ENCODE peak calls at places on chromosomes 11 and 22, in seven cellular contexts. W is mesendoderm, J is neuronal stem cell, F is IMR-90, T is H9, E is H1, K is trophoblast cell. A is an unnamed sample.

GRCh38 chr11:88357323-88358039 is 19.9 kb upstream of the CTSC start:
- DNase-seq in W (no peak), J (no peak), F (peak), T (no peak), E (no peak), K (peak), A (peak)

GRCh38 chr11:62752994-62753735 is 795 bp downstream of the ZBTB3 start:
- DNase-seq in W (no peak), J (no peak), F (no peak), T (no peak), E (no peak), K (peak), A (no peak)

GRCh38 chr22:27086728-27087450 is 429.5 kb downstream of the MIAT start:
- DNase-seq in W (no peak), J (no peak), F (no peak), T (no peak), E (no peak), K (no peak), A (no peak)

GRCh38 chr22:28341001-28341400 is 338.6 kb downstream of the TTC28 start:
- DNase-seq in W (no peak), J (no peak), F (peak), T (no peak), E (no peak), K (no peak), A (no peak)

GRCh38 chr11:11545285-11546275 is 76.2 kb downstream of the GALNT18 start:
- DNase-seq in W (peak), J (no peak), F (no peak), T (peak), E (no peak), K (no peak), A (no peak)

GRCh38 chr22:45212306-45212709 is 28.4 kb downstream of the KIAA0930 start:
- DNase-seq in W (peak), J (no peak), F (peak), T (no peak), E (no peak), K (peak), A (peak)

GRCh38 chr11:119441898-119442243 is 18.9 kb upstream of the THY1 start:
- DNase-seq in W (peak), J (no peak), F (no peak), T (no peak), E (no peak), K (no peak), A (no peak)

GRCh38 chr11:118530683-118531596 is at the start of gene TMEM25:
- DNase-seq in W (peak), J (peak), F (peak), T (peak), E (no peak), K (peak), A (peak)

GRCh38 chr11:66178871-66179270 is 89.6 kb upstream of the RAB1B start:
- DNase-seq in W (no peak), J (no peak), F (no peak), T (no peak), E (no peak), K (no peak), A (no peak)

GRCh38 chr11:15818132-15818842 is 538.1 kb downstream of the SOX6 start:
- DNase-seq in W (no peak), J (no peak), F (no peak), T (no peak), E (no peak), K (no peak), A (no peak)

GRCh38 chr11:2507945-2508749 is 63.3 kb downstream of the KCNQ1 start:
- DNase-seq in W (no peak), J (no peak), F (no peak), T (peak), E (no peak), K (no peak), A (no peak)

GRCh38 chr11:42524534-42525227 is 787.1 kb upstream of the API5 start:
- DNase-seq in W (peak), J (peak), F (no peak), T (peak), E (peak), K (peak), A (peak)

GRCh38 chr22:43228330-43228729 is 41.4 kb upstream of the TTLL12 start:
- DNase-seq in W (peak), J (no peak), F (peak), T (peak), E (peak), K (no peak), A (peak)

GRCh38 chr22:23196165-23196564 is 15.9 kb downstream of the BCR start:
- DNase-seq in W (no peak), J (no peak), F (no peak), T (no peak), E (no peak), K (no peak), A (no peak)

GRCh38 chr22:43789452-43789851 is 22.7 kb downstream of the EFCAB6 start:
- DNase-seq in W (no peak), J (no peak), F (peak), T (no peak), E (no peak), K (peak), A (peak)

GRCh38 chr11:27933992-27934829 is 173.7 kb downstream of the KIF18A start:
- DNase-seq in W (peak), J (no peak), F (peak), T (peak), E (peak), K (no peak), A (peak)

GRCh38 chr11:119148855-119149370 is at the start of gene ABCG4:
- DNase-seq in W (peak), J (peak), F (no peak), T (peak), E (no peak), K (peak), A (no peak)

GRCh38 chr22:19806213-19807160 is 45.9 kb downstream of the TBX1 start:
- DNase-seq in W (no peak), J (no peak), F (no peak), T (no peak), E (no peak), K (peak), A (no peak)

GRCh38 chr11:45892856-45893255 is 7.4 kb downstream of the MAPK8IP1 start:
- DNase-seq in W (no peak), J (no peak), F (no peak), T (no peak), E (no peak), K (no peak), A (no peak)

GRCh38 chr22:17272511-17272991 is 53.3 kb upstream of the ADA2 start:
- DNase-seq in W (peak), J (no peak), F (no peak), T (peak), E (no peak), K (no peak), A (no peak)

GRCh38 chr11:57116654-57117053 is 65.1 kb upstream of the LRRC55 start:
- DNase-seq in W (peak), J (no peak), F (peak), T (peak), E (peak), K (peak), A (peak)

GRCh38 chr11:123216249-123216648 is 21.2 kb upstream of the CLMP start:
- DNase-seq in W (peak), J (no peak), F (no peak), T (peak), E (no peak), K (peak), A (no peak)

GRCh38 chr11:10113852-10114251 is 180.2 kb downstream of the SBF2 start:
- DNase-seq in W (no peak), J (no peak), F (no peak), T (no peak), E (no peak), K (no peak), A (no peak)

GRCh38 chr11:10108901-10109665 is 184.9 kb downstream of the SBF2 start:
- DNase-seq in W (no peak), J (no peak), F (peak), T (no peak), E (no peak), K (no peak), A (no peak)

GRCh38 chr11:10107522-10107921 is 186.5 kb downstream of the SBF2 start:
- DNase-seq in W (no peak), J (no peak), F (no peak), T (no peak), E (no peak), K (no peak), A (no peak)

GRCh38 chr11:10114593-10115404 is 179.2 kb downstream of the SBF2 start:
- DNase-seq in W (no peak), J (no peak), F (no peak), T (no peak), E (no peak), K (no peak), A (peak)

GRCh38 chr11:10109836-10110235 is 184.2 kb downstream of the SBF2 start:
- DNase-seq in W (no peak), J (no peak), F (peak), T (no peak), E (no peak), K (peak), A (peak)
- H3K18ac ChIP-seq in W (no peak), J (no peak), F (no peak), T (no peak), E (no peak), K (no peak), A (no peak)

GRCh38 chr22:25066861-25067435 is 114.4 kb downstream of the KIAA1671 start:
- DNase-seq in W (no peak), J (no peak), F (no peak), T (no peak), E (no peak), K (no peak), A (no peak)

GRCh38 chr22:25069758-25070461 is 117.4 kb downstream of the KIAA1671 start:
- DNase-seq in W (no peak), J (no peak), F (no peak), T (no peak), E (no peak), K (peak), A (peak)

GRCh38 chr22:25068701-25069100 is 116.2 kb downstream of the KIAA1671 start:
- DNase-seq in W (no peak), J (no peak), F (no peak), T (no peak), E (no peak), K (no peak), A (no peak)

GRCh38 chr22:25069426-25069757 is 116.9 kb downstream of the KIAA1671 start:
- DNase-seq in W (no peak), J (no peak), F (no peak), T (no peak), E (no peak), K (no peak), A (no peak)

DNA sequence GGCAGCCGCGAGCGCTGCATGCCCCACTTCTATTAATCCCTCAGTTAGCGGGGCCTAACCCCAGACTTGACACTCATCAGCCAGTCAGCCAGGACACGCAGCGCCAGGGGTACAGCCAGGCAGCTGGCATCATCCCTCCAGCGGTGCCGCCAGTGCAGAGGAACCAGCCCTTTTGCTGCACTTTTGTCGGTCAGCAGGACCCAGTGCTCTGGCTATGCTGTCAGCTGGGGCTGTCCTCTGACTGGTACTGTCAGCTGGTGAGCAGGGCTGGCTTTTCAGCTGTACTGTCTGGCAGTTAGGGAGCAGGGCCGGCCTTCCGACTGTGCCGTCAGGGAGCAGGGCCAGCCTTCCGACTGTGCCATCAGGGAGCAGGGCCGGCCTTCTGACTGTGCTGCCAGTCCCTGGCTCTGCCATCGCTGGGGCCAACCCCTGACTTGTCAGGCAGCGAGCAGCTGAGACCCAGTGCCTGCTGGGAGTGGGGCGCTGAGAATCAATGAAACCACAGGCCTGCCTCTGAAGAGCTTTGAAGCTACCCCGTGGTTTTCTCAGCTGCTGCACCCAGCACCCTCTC is 115.4 kb downstream of the KIAA1671 start:
- DNase-seq in W (no peak), J (no peak), F (no peak), T (no peak), E (no peak), K (no peak), A (no peak)
- H4K8ac ChIP-seq in W (no peak), J (no peak), F (no peak), T (no peak), E (peak), K (no peak), A (peak)

DNA sequence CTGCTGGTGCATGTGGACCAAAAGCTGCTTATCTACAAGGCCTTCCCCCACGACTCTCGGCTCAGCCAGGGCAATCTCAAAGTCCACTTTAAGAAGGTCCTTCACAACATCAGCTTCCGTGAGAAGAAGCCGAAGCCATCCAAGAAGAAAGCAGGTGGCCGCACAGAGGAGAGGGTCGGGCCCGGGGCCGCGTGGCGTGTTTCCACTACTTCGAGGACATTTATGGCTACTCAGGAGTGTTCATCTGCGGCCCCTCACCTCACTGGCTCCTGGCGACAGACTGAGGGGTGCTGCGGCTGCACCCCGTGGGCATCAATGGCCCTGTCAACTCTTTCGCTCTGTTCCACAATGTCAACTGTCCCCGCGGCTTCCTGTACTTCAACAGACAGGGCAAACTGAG is 16.2 kb upstream of the SLC5A4 start:
- DNase-seq in W (no peak), J (no peak), F (no peak), T (no peak), E (no peak), K (no peak), A (no peak)
- H3K18ac ChIP-seq in W (no peak), J (no peak), F (no peak), T (no peak), E (no peak), K (no peak), A (no peak)

DNA sequence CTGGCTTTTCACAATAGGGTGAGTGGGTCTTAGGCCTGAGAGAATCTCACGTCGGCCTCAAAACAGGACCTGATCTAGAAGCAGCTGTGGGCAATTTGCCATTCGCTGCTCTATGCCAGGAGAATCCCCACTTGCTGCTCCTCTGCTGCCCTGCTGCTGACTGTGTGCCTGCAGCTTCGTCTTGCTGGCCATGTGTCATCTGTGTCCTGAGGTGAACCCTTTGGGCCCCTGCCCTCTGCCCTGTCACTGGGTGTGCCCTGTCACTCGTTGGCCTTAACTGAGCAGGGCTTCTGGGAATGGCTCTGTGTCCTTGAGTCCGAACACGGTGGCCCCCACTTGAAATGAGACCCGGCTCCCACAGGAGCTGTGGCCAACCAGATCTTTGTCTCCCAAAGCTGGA is 6.2 kb downstream of the NAA40 start:
- DNase-seq in W (no peak), J (no peak), F (no peak), T (no peak), E (no peak), K (peak), A (peak)
- H4K8ac ChIP-seq in W (no peak), J (no peak), F (no peak), T (no peak), E (no peak), K (no peak), A (no peak)

A was measured in mesenchymal stem cell.